ENCODE peak calls at places on chromosomes 7 and 10, in nine cellular contexts. M, C, B, R, Y, W, O, Q and D are unnamed samples.

GRCh38 chr10:24784061-24784460 is 60.4 kb upstream of the ARHGAP21 start:
- DNase-seq in M (no peak), C (no peak), B (no peak), R (no peak), Y (no peak), W (no peak), O (no peak), Q (no peak), D (no peak)

GRCh38 chr10:73597346-73597745 is 6.2 kb upstream of the USP54 start:
- DNase-seq in M (no peak), C (no peak), B (peak), R (no peak), Y (no peak), W (no peak), O (peak), Q (no peak), D (no peak)

GRCh38 chr7:127874049-127874636 is 157.1 kb downstream of the LRRC4 start:
- DNase-seq in M (no peak), C (no peak), B (no peak), R (no peak), Y (no peak), W (no peak), O (no peak), Q (no peak), D (no peak)

GRCh38 chr7:117816727-117817126 is 56.5 kb downstream of the CTTNBP2 start:
- DNase-seq in M (no peak), C (no peak), B (peak), R (no peak), Y (no peak), W (no peak), O (no peak), Q (no peak), D (no peak)

GRCh38 chr10:70943806-70944466 is 55.6 kb upstream of the PCBD1 start:
- DNase-seq in M (no peak), C (no peak), B (no peak), R (no peak), Y (no peak), W (no peak), O (no peak), Q (no peak), D (no peak)

GRCh38 chr7:21426286-21426957 is 1.5 kb upstream of the SP4 start:
- DNase-seq in M (peak), C (no peak), B (peak), R (no peak), Y (no peak), W (no peak), O (no peak), Q (no peak), D (no peak)

GRCh38 chr7:3404490-3404889 is 103.4 kb downstream of the SDK1 start:
- DNase-seq in M (no peak), C (no peak), B (peak), R (no peak), Y (no peak), W (no peak), O (no peak), Q (peak), D (no peak)

GRCh38 chr10:28975891-28976471 is 298.7 kb downstream of the BAMBI start:
- DNase-seq in M (no peak), C (no peak), B (peak), R (no peak), Y (no peak), W (no peak), O (no peak), Q (no peak), D (no peak)

GRCh38 chr10:127228195-127228785 is 31.9 kb upstream of the INSYN2A start:
- DNase-seq in M (no peak), C (no peak), B (peak), R (no peak), Y (no peak), W (no peak), O (no peak), Q (no peak), D (no peak)

GRCh38 chr7:30938435-30939316 is 25.1 kb upstream of the GHRHR start:
- DNase-seq in M (peak), C (peak), B (peak), R (peak), Y (peak), W (peak), O (peak), Q (peak), D (peak)

GRCh38 chr7:51617691-51618090 is 301.1 kb upstream of the COBL start:
- DNase-seq in M (no peak), C (no peak), B (no peak), R (no peak), Y (no peak), W (no peak), O (no peak), Q (no peak), D (no peak)

GRCh38 chr10:59012839-59013238 is 163.6 kb upstream of the PHYHIPL start:
- DNase-seq in M (no peak), C (no peak), B (no peak), R (no peak), Y (no peak), W (no peak), O (no peak), Q (no peak), D (no peak)

GRCh38 chr7:137987563-137987962 is 14.3 kb downstream of the CREB3L2 start:
- DNase-seq in M (no peak), C (no peak), B (no peak), R (no peak), Y (no peak), W (no peak), O (no peak), Q (no peak), D (no peak)

GRCh38 chr10:117164878-117165556 is 26.9 kb upstream of the VAX1 start:
- DNase-seq in M (no peak), C (no peak), B (no peak), R (no peak), Y (no peak), W (no peak), O (no peak), Q (no peak), D (no peak)

GRCh38 chr7:36686499-36686898 is 37.8 kb downstream of the AOAH start:
- DNase-seq in M (no peak), C (no peak), B (peak), R (no peak), Y (no peak), W (no peak), O (no peak), Q (no peak), D (no peak)

GRCh38 chr7:18508441-18509427 is 13.2 kb downstream of the HDAC9 start:
- DNase-seq in M (peak), C (no peak), B (peak), R (no peak), Y (no peak), W (no peak), O (peak), Q (peak), D (no peak)

GRCh38 chr7:157019718-157020451 is 9.4 kb upstream of the MNX1 start:
- DNase-seq in M (no peak), C (no peak), B (no peak), R (peak), Y (no peak), W (no peak), O (no peak), Q (no peak), D (no peak)

GRCh38 chr10:34319197-34319846 is 495.8 kb downstream of the PARD3 start:
- DNase-seq in M (no peak), C (no peak), B (peak), R (no peak), Y (no peak), W (no peak), O (peak), Q (peak), D (no peak)

GRCh38 chr7:98992076-98992475 is 113.7 kb downstream of the TRRAP start:
- DNase-seq in M (no peak), C (no peak), B (no peak), R (no peak), Y (no peak), W (no peak), O (no peak), Q (no peak), D (no peak)

GRCh38 chr10:36534471-36535002 is 590.9 kb upstream of the ANKRD30A start:
- DNase-seq in M (peak), C (peak), B (peak), R (no peak), Y (no peak), W (no peak), O (peak), Q (peak), D (no peak)

GRCh38 chr7:3201306-3201705 is 99.7 kb upstream of the SDK1 start:
- DNase-seq in M (no peak), C (no peak), B (no peak), R (no peak), Y (no peak), W (no peak), O (no peak), Q (no peak), D (no peak)

GRCh38 chr10:20034732-20035131 is 218.5 kb downstream of the PLXDC2 start:
- DNase-seq in M (no peak), C (no peak), B (no peak), R (no peak), Y (no peak), W (no peak), O (no peak), Q (no peak), D (no peak)

GRCh38 chr7:69256634-69257081 is 341.6 kb upstream of the AUTS2 start:
- DNase-seq in M (peak), C (no peak), B (no peak), R (peak), Y (peak), W (peak), O (peak), Q (peak), D (no peak)